ENCODE peak calls at places on chromosomes 4 and X, in eight cellular contexts. E is activated gamma-delta T cell treated with Interleukin-2 at 50 U/mL for 16 hours; A is stimulated activated CD4-positive, alpha-beta T cell treated with anti-CD3 and anti-CD28 coated beads, Interleukin-2, amount 100 ng/mL, for 24 hours; R is Caco-2; O is C1 segment of cervical spinal cord; F is EL; N is posterior cingulate gyrus; P is dermis microvascular lymphatic vessel endothelial cell. J is an unnamed sample.

GRCh38 chrX:130139474-130140201 is 26.0 kb downstream of the AIFM1 start:
- DNase-seq in E (no peak), A (no peak), P (no peak), O (no peak), N (no peak), F (no peak), R (no peak), J (no peak)

GRCh38 chr4:143352052-143352451 is 15.4 kb downstream of the GAB1 start:
- DNase-seq in N (no peak), F (no peak), P (peak), E (no peak), O (no peak), A (no peak), R (no peak), J (no peak)

GRCh38 chrX:397575-397974 is 10.9 kb upstream of the PPP2R3B start:
- DNase-seq in R (no peak), E (no peak), A (no peak), N (peak), O (no peak), F (peak), P (peak), J (no peak)

GRCh38 chr4:116925900-116926457 is 159.4 kb downstream of the TRAM1L1 start:
- DNase-seq in F (no peak), E (no peak), A (no peak), R (no peak), N (peak), P (no peak), O (peak), J (no peak)

GRCh38 chr4:76447326-76447954 is 12.4 kb downstream of the SHROOM3 start:
- DNase-seq in N (no peak), F (peak), R (no peak), E (no peak), P (peak), A (no peak), O (no peak), J (no peak)

GRCh38 chr4:76306882-76307669 is 543 bp downstream of the STBD1 start:
- DNase-seq in E (no peak), F (peak), A (peak), N (peak), R (peak), O (no peak), P (peak), J (no peak)

GRCh38 chr4:101973331-101973730 is 182.8 kb downstream of the BANK1 start:
- DNase-seq in F (peak), N (no peak), A (no peak), R (no peak), E (no peak), O (no peak), P (peak), J (no peak)

GRCh38 chr4:15402146-15402545 is 25.7 kb upstream of the C1QTNF7 start:
- DNase-seq in R (no peak), F (peak), O (no peak), P (no peak), E (no peak), A (no peak), N (no peak), J (peak)

GRCh38 chrX:129755779-129756650 is 17.2 kb downstream of the XPNPEP2 start:
- DNase-seq in E (peak), A (no peak), R (no peak), N (no peak), F (no peak), P (no peak), O (no peak), J (no peak)

GRCh38 chr4:2673157-2673556 is 83.0 kb downstream of the TNIP2 start:
- DNase-seq in O (no peak), P (peak), N (no peak), A (no peak), R (no peak), E (no peak), F (no peak), J (no peak)

GRCh38 chr4:143337600-143338287 is 1.1 kb downstream of the GAB1 start:
- DNase-seq in O (peak), A (no peak), P (peak), F (peak), N (peak), E (no peak), R (peak), J (no peak)

GRCh38 chr4:172758586-172759340 is 409.8 kb upstream of the GALNT7 start:
- DNase-seq in E (no peak), R (no peak), P (no peak), A (no peak), F (peak), N (no peak), O (no peak), J (peak)

GRCh38 chr4:26441110-26441509 is 49.2 kb downstream of the CCKAR start:
- DNase-seq in F (peak), O (no peak), R (no peak), A (no peak), P (no peak), N (no peak), E (no peak), J (no peak)

GRCh38 chr4:83855044-83855443 is 319.1 kb downstream of the GPAT3 start:
- DNase-seq in O (no peak), A (no peak), N (no peak), F (peak), P (peak), E (no peak), R (peak), J (peak)

GRCh38 chrX:6184900-6185515 is 43.7 kb downstream of the NLGN4X start:
- DNase-seq in N (no peak), E (no peak), A (no peak), F (no peak), R (no peak), O (no peak), P (no peak), J (no peak)

GRCh38 chrX:48854898-48855297 is 19.5 kb upstream of the PCSK1N start:
- DNase-seq in N (no peak), O (no peak), P (peak), E (no peak), R (peak), A (no peak), F (no peak), J (no peak)

GRCh38 chr4:178462710-178463109 is 1020.5 kb upstream of the AGA start:
- DNase-seq in O (no peak), P (no peak), N (no peak), A (no peak), F (no peak), R (no peak), E (no peak), J (no peak)

GRCh38 chr4:98864560-98864959 is 64.4 kb downstream of the EIF4E start:
- DNase-seq in R (no peak), O (no peak), N (no peak), F (no peak), P (no peak), A (peak), E (no peak), J (no peak)

GRCh38 chr4:8607603-8608481 is 15.3 kb downstream of the CPZ start:
- DNase-seq in N (peak), E (peak), F (no peak), A (peak), R (peak), P (peak), O (no peak), J (no peak)

GRCh38 chr4:88054229-88054628 is 46.8 kb downstream of the PKD2 start:
- DNase-seq in N (no peak), P (no peak), A (no peak), R (no peak), F (peak), O (no peak), E (no peak), J (no peak)

GRCh38 chrX:139932077-139932900 is 564 bp downstream of the ATP11C start:
- DNase-seq in R (peak), F (peak), N (peak), P (no peak), A (peak), E (peak), O (peak), J (no peak)

GRCh38 chr4:154779362-154779947 is 1.6 kb upstream of the RBM46 start:
- DNase-seq in F (peak), P (peak), A (no peak), N (no peak), O (no peak), R (peak), E (no peak), J (peak)

GRCh38 chr4:79893441-79893840 is 179.6 kb downstream of the ANTXR2 start:
- DNase-seq in E (no peak), O (no peak), P (no peak), A (no peak), F (no peak), R (no peak), N (no peak), J (no peak)